ENCODE peak calls at places on chromosomes 4 and X, in four cellular contexts. Q, M, N and X are unnamed samples.

GRCh38 chrX:128901018-128901417 is 622.3 kb downstream of the SMARCA1 start:
- DNase-seq in Q (no peak), M (no peak), N (no peak), X (no peak)

GRCh38 chrX:40537310-40537709 is 43.5 kb upstream of the ATP6AP2 start:
- DNase-seq in N (no peak), Q (no peak), M (no peak), X (no peak)

GRCh38 chr4:87734936-87735335 is 64.4 kb upstream of the IBSP start:
- DNase-seq in M (peak; percentile 9), N (no peak), Q (no peak), X (no peak)

GRCh38 chr4:148786699-148787098 is 344.5 kb upstream of the NR3C2 start:
- DNase-seq in N (no peak), Q (no peak), M (peak; percentile 8), X (no peak)

GRCh38 chrX:49186125-49187027 is at the start of gene PRICKLE3:
- DNase-seq in Q (peak; percentile 77), M (peak; percentile 75), N (peak; percentile 61), X (peak; percentile 70)

GRCh38 chr4:83852085-83852451 is 316.2 kb downstream of the GPAT3 start:
- DNase-seq in N (no peak), Q (peak; percentile 58), M (peak; percentile 78), X (peak; percentile 88)

GRCh38 chr4:98928505-98929340 is at the start of gene EIF4E:
- DNase-seq in M (peak; percentile 97), Q (peak; percentile 97), N (peak; percentile 85), X (peak; percentile 99)

GRCh38 chr4:17368408-17368807 is 143.5 kb downstream of the QDPR start:
- DNase-seq in N (no peak), M (peak; percentile 56), Q (no peak), X (no peak)

GRCh38 chr4:80619070-80619674 is 283.6 kb downstream of the CFAP299 start:
- DNase-seq in Q (no peak), N (no peak), M (no peak), X (peak; percentile 13)

GRCh38 chr4:5051210-5051691 is at the start of gene STK32B:
- DNase-seq in N (no peak), M (peak; percentile 84), Q (peak; percentile 88), X (peak; percentile 94)

GRCh38 chr4:102717448-102718092 is 43.2 kb downstream of the MANBA start:
- DNase-seq in N (no peak), M (peak; percentile 15), Q (no peak), X (peak; percentile 30)

GRCh38 chrX:13938053-13938765 is 91.5 kb downstream of the GEMIN8 start:
- DNase-seq in N (no peak), M (no peak), Q (no peak), X (peak; percentile 4)

GRCh38 chr4:183284229-183284628 is 35.8 kb downstream of the CLDN22 start:
- DNase-seq in Q (no peak), M (no peak), N (no peak), X (no peak)

GRCh38 chrX:133375558-133376340 is 39.5 kb downstream of the GPC4 start:
- DNase-seq in M (no peak), Q (no peak), N (no peak), X (no peak)

GRCh38 chrX:53255738-53256191 is 25.6 kb downstream of the IQSEC2 start:
- DNase-seq in M (no peak), N (no peak), Q (no peak), X (no peak)

GRCh38 chrX:22660756-22661155 is 339.0 kb upstream of the DDX53 start:
- DNase-seq in N (no peak), M (no peak), Q (no peak), X (no peak)

GRCh38 chr4:89196745-89197144 is 85.4 kb downstream of the TIGD2 start:
- DNase-seq in Q (no peak), N (no peak), M (no peak), X (no peak)

GRCh38 chr4:95061220-95061619 is 303.5 kb downstream of the BMPR1B start:
- DNase-seq in M (no peak), N (no peak), Q (no peak), X (no peak)

GRCh38 chr4:170589597-170590191 is 499.9 kb upstream of the AADAT start:
- DNase-seq in M (no peak), Q (no peak), N (no peak), X (peak; percentile 10)

GRCh38 chr4:77095101-77095826 is 19.5 kb upstream of the CCNI start:
- DNase-seq in M (peak; percentile 56), N (peak; percentile 70), Q (peak; percentile 58), X (peak; percentile 71)

GRCh38 chr4:67593741-67594175 is 35.2 kb downstream of the STAP1 start:
- DNase-seq in M (no peak), Q (no peak), N (no peak), X (no peak)

GRCh38 chrX:138847930-138848329 is 136.4 kb upstream of the FGF13 start:
- DNase-seq in N (no peak), Q (no peak), M (peak; percentile 43), X (no peak)